ENCODE peak calls at places on chromosomes 5 and 9, in five cellular contexts. V, W, H, D and O are unnamed samples.

GRCh38 chr5:137997726-137998213 is 35.1 kb downstream of the FAM13B start:
- DNase-seq in D (peak), H (no peak), V (peak), W (no peak), O (no peak)

GRCh38 chr5:6086871-6087270 is 291.5 kb downstream of the MED10 start:
- DNase-seq in W (no peak), D (no peak), H (no peak), V (no peak), O (peak)

GRCh38 chr5:3353561-3353960 is 242.1 kb upstream of the IRX1 start:
- DNase-seq in D (no peak), H (no peak), V (no peak), W (no peak), O (no peak)

GRCh38 chr5:166571668-166572067 is 1719.8 kb upstream of the WWC1 start:
- DNase-seq in V (no peak), D (no peak), W (no peak), H (no peak), O (no peak)

GRCh38 chr5:176697929-176698520 is 50.7 kb downstream of the TSPAN17 start:
- DNase-seq in D (no peak), H (no peak), W (no peak), V (no peak), O (no peak)

GRCh38 chr5:177303925-177304391 is 359 bp downstream of the PRELID1 start:
- DNase-seq in D (no peak), V (peak), H (no peak), W (no peak), O (no peak)

GRCh38 chr5:17069995-17070405 is 133.9 kb upstream of the MYO10 start:
- DNase-seq in D (no peak), W (no peak), H (no peak), V (peak), O (no peak)

GRCh38 chr9:126496181-126496576 is 117.5 kb upstream of the LMX1B start:
- DNase-seq in W (no peak), V (no peak), D (no peak), H (no peak), O (no peak)

GRCh38 chr5:96969401-96969800 is 33.5 kb downstream of the LNPEP start:
- DNase-seq in D (no peak), H (no peak), W (no peak), V (no peak), O (no peak)

GRCh38 chr5:131794596-131794995 is 2.2 kb downstream of the FNIP1 start:
- DNase-seq in W (no peak), V (no peak), H (no peak), D (peak), O (no peak)

GRCh38 chr5:131795879-131796792 is 681 bp downstream of the FNIP1 start:
- DNase-seq in V (peak), H (no peak), D (peak), W (peak), O (no peak)

GRCh38 chr5:131795128-131795719 is 1.6 kb downstream of the FNIP1 start:
- DNase-seq in H (no peak), D (peak), W (no peak), V (peak), O (no peak)

GRCh38 chr5:131792900-131793299 is 3.9 kb downstream of the FNIP1 start:
- DNase-seq in W (no peak), H (no peak), D (no peak), V (peak), O (no peak)

GRCh38 chr5:131796793-131797693 is at the start of gene FNIP1:
- DNase-seq in V (peak), D (peak), W (peak), H (peak), O (peak)
- TF ChIP-seq CTCF in V (no peak), D (no peak), W (no peak), H (peak), O (no peak)

GRCh38 chr5:39106332-39106731 is 32.1 kb upstream of the RICTOR start:
- DNase-seq in W (no peak), H (no peak), D (no peak), V (peak), O (no peak)
- TF ChIP-seq CTCF in W (peak), H (peak), D (no peak), V (peak), O (no peak)

GRCh38 chr5:140429724-140430123 is 28.1 kb downstream of the ANKHD1 start:
- DNase-seq in H (no peak), W (no peak), V (no peak), D (no peak), O (no peak)
- TF ChIP-seq CTCF in H (no peak), W (no peak), V (no peak), D (no peak), O (no peak)

DNA sequence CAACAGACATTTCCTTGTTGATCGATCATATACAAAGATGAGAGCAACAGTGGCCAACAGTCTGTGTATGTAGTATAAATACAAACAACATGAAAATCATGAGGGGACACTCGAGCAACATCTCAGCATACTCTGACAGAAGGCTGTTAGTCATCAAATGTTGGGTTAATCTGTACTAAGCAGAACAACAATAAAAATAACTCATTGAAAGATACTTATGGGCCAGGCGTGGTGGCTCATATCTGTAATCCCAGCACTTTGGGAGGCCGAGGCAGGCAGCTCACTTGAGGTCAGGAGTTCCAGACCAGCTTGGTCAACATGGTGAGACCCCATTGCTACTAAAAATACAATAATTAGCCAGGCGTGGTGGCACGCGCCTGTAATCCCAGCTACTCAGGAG is 67.3 kb downstream of the SCAI start:
- DNase-seq in D (no peak), H (no peak), W (no peak), V (no peak), O (no peak)
- TF ChIP-seq CTCF in D (no peak), H (no peak), W (no peak), V (no peak), O (no peak)

GRCh38 chr5:98770158-98770910 is 3.1 kb upstream of the RGMB start:
- DNase-seq in V (peak), D (peak), W (peak), H (no peak), O (no peak)

GRCh38 chr5:98768160-98769005 is 5.1 kb upstream of the RGMB start:
- DNase-seq in D (peak), V (peak), W (peak), H (no peak), O (peak)

GRCh38 chr5:98767563-98767962 is 5.9 kb upstream of the RGMB start:
- DNase-seq in V (no peak), D (no peak), W (no peak), H (no peak), O (no peak)

GRCh38 chr5:98769256-98770157 is 4.0 kb upstream of the RGMB start:
- DNase-seq in H (peak), D (peak), V (peak), W (peak), O (no peak)

GRCh38 chr5:98769006-98769255 is 4.5 kb upstream of the RGMB start:
- DNase-seq in W (no peak), H (no peak), V (peak), D (peak), O (no peak)
- TF ChIP-seq CTCF in W (peak), H (peak), V (peak), D (peak), O (peak)